ENCODE peak calls at places on chromosomes 1 and 21, in five cellular contexts. J, L, C, G and H are unnamed samples.

GRCh38 chr1:156708245-156708661 is 2.9 kb upstream of the CRABP2 start:
- DNase-seq in J (no peak), L (no peak), C (no peak), G (no peak), H (no peak)

GRCh38 chr1:152460529-152460899 is 46.5 kb upstream of the CRNN start:
- DNase-seq in J (no peak), L (no peak), C (no peak), G (no peak), H (no peak)

GRCh38 chr21:28142692-28143091 is 850.0 kb downstream of the LTN1 start:
- DNase-seq in J (peak), L (no peak), C (no peak), G (peak), H (no peak)

GRCh38 chr1:74729741-74730478 is 2.9 kb downstream of the CRYZ start:
- DNase-seq in J (peak), L (no peak), C (no peak), G (peak), H (no peak)

GRCh38 chr1:178496410-178497135 is at the start of gene CLEC20A:
- DNase-seq in J (no peak), L (no peak), C (no peak), G (no peak), H (no peak)

GRCh38 chr1:195761102-195761501 is 847.1 kb downstream of the KCNT2 start:
- DNase-seq in J (no peak), L (no peak), C (no peak), G (no peak), H (no peak)

GRCh38 chr1:229124471-229125198 is 146.3 kb upstream of the RAB4A start:
- DNase-seq in J (no peak), L (no peak), C (no peak), G (no peak), H (no peak)

GRCh38 chr1:177567393-177567792 is 396.6 kb downstream of the BRINP2 start:
- DNase-seq in J (peak), L (no peak), C (no peak), G (no peak), H (no peak)

GRCh38 chr1:20137055-20137454 is 2.1 kb upstream of the PLA2G2F start:
- DNase-seq in J (no peak), L (no peak), C (no peak), G (no peak), H (no peak)

GRCh38 chr1:230128569-230129269 is 61.7 kb downstream of the GALNT2 start:
- DNase-seq in J (no peak), L (no peak), C (no peak), G (no peak), H (no peak)

GRCh38 chr1:30847358-30847972 is 61.1 kb downstream of the SDC3 start:
- DNase-seq in J (peak), L (no peak), C (no peak), G (no peak), H (no peak)

GRCh38 chr21:33025106-33025470 is 647 bp upstream of the OLIG2 start:
- DNase-seq in J (no peak), L (no peak), C (no peak), G (no peak), H (peak)

GRCh38 chr1:179089827-179090482 is 8.1 kb downstream of the TOR3A start:
- DNase-seq in J (no peak), L (no peak), C (no peak), G (no peak), H (no peak)

GRCh38 chr1:188295157-188295556 is 1466.4 kb downstream of the PLA2G4A start:
- DNase-seq in J (no peak), L (no peak), C (no peak), G (peak), H (no peak)

GRCh38 chr1:22521692-22522091 is 41.6 kb upstream of the EPHA8 start:
- DNase-seq in J (no peak), L (no peak), C (no peak), G (no peak), H (no peak)

GRCh38 chr1:1631793-1632420 is at the start of gene MMP23B:
- DNase-seq in J (no peak), L (no peak), C (peak), G (no peak), H (no peak)

GRCh38 chr1:7262611-7263010 is 477.4 kb downstream of the CAMTA1 start:
- DNase-seq in J (no peak), L (no peak), C (no peak), G (no peak), H (no peak)

GRCh38 chr1:111234866-111235265 is 7.4 kb downstream of the CHI3L2 start:
- DNase-seq in J (peak), L (no peak), C (no peak), G (peak), H (no peak)